ENCODE peak calls at places on chromosome 17, in five cellular contexts. W is endothelial cell, P is GM23248, I is A549, Z is dermis blood vessel endothelial cell. R is an unnamed sample.

GRCh38 chr17:55161935-55162555 is 102.7 kb upstream of the HLF start:
- DNase-seq in W (no peak), P (peak; percentile 89), I (peak; percentile 56), Z (peak; percentile 39), R (no peak)

GRCh38 chr17:76626442-76626841 is 17.1 kb downstream of the ST6GALNAC1 start:
- DNase-seq in W (no peak), P (no peak), I (no peak), Z (no peak), R (no peak)

GRCh38 chr17:61411114-61411943 is 11.7 kb downstream of the TBX2 start:
- DNase-seq in W (peak; percentile 59), P (peak; percentile 76), I (peak; percentile 49), Z (peak; percentile 41), R (no peak)

GRCh38 chr17:57574040-57574513 is 171.0 kb downstream of the CCDC182 start:
- DNase-seq in W (no peak), P (peak; percentile 73), I (no peak), Z (no peak), R (no peak)

GRCh38 chr17:64354396-64354795 is 36.3 kb downstream of the PECAM1 start:
- DNase-seq in W (no peak), P (no peak), I (no peak), Z (no peak), R (no peak)

GRCh38 chr17:40922239-40922638 is 15.2 kb downstream of the KRT23 start:
- DNase-seq in W (no peak), P (peak; percentile 92), I (peak; percentile 80), Z (peak; percentile 78), R (no peak)

GRCh38 chr17:4417129-4417667 is 16.5 kb upstream of the SPNS3 start:
- DNase-seq in W (no peak), P (no peak), I (no peak), Z (no peak), R (no peak)

GRCh38 chr17:6386041-6386630 is 48.8 kb downstream of the AIPL1 start:
- DNase-seq in W (no peak), P (no peak), I (no peak), Z (no peak), R (no peak)

GRCh38 chr17:75749545-75750389 is 15.2 kb downstream of the GALK1 start:
- DNase-seq in W (peak; percentile 89), P (peak; percentile 89), I (peak; percentile 80), Z (peak; percentile 86), R (peak; percentile 85)

GRCh38 chr17:8152112-8152775 is at the start of gene PER1:
- DNase-seq in W (peak; percentile 91), P (peak; percentile 98), I (peak; percentile 96), Z (peak; percentile 95), R (peak; percentile 96)

GRCh38 chr17:14373587-14374259 is 72.8 kb downstream of the HS3ST3B1 start:
- DNase-seq in W (no peak), P (peak; percentile 64), I (peak; percentile 10), Z (no peak), R (no peak)

GRCh38 chr17:61206922-61207321 is 192.7 kb upstream of the TBX2 start:
- DNase-seq in W (no peak), P (no peak), I (no peak), Z (no peak), R (no peak)

GRCh38 chr17:80786470-80786869 is 205.2 kb upstream of the CHMP6 start:
- DNase-seq in W (no peak), P (no peak), I (no peak), Z (no peak), R (no peak)

GRCh38 chr17:62950067-62950466 is 16.0 kb upstream of the TANC2 start:
- DNase-seq in W (no peak), P (peak; percentile 69), I (peak; percentile 60), Z (no peak), R (peak; percentile 35)

GRCh38 chr17:78324391-78325075 is 35.3 kb downstream of the SOCS3 start:
- DNase-seq in W (peak; percentile 80), P (peak; percentile 88), I (peak; percentile 66), Z (peak; percentile 94), R (no peak)

GRCh38 chr17:51091635-51092034 is 29.0 kb downstream of the SPAG9 start:
- DNase-seq in W (no peak), P (no peak), I (no peak), Z (no peak), R (no peak)

GRCh38 chr17:74024871-74025531 is 178.5 kb upstream of the RPL38 start:
- DNase-seq in W (no peak), P (no peak), I (no peak), Z (no peak), R (no peak)

GRCh38 chr17:48095611-48096010 is 5.7 kb downstream of the CBX1 start:
- DNase-seq in W (no peak), P (peak; percentile 54), I (no peak), Z (no peak), R (no peak)

GRCh38 chr17:3012926-3013581 is 50.4 kb downstream of the OR1D5 start:
- DNase-seq in W (peak; percentile 75), P (peak; percentile 74), I (peak; percentile 88), Z (peak; percentile 83), R (peak; percentile 72)

GRCh38 chr17:8393470-8394231 is 4.0 kb downstream of the RNF222 start:
- DNase-seq in W (no peak), P (no peak), I (no peak), Z (peak; percentile 26), R (no peak)

GRCh38 chr17:64736804-64737492 is 74.8 kb upstream of the SMURF2 start:
- DNase-seq in W (peak; percentile 41), P (peak; percentile 69), I (peak; percentile 83), Z (peak; percentile 79), R (no peak)

GRCh38 chr17:79984045-79984840 is 51.4 kb downstream of the TBC1D16 start:
- DNase-seq in W (no peak), P (no peak), I (no peak), Z (no peak), R (no peak)

GRCh38 chr17:56896217-56896967 is 17.5 kb downstream of the TRIM25 start:
- DNase-seq in W (no peak), P (no peak), I (no peak), Z (no peak), R (no peak)